ENCODE peak calls at places on chromosomes 3 and 15, in eight cellular contexts. A is mucosa of descending colon, W is WTC11, Q is astrocyte, D is breast epithelium, E is thoracic aorta, G is lower lobe of right lung, F is prostate gland. Y is an unnamed sample.
A peak's percentile ranks its signal among the peaks of the same experiment; 100 is the strongest.

GRCh38 chr3:184156522-184156955 is 1.4 kb downstream of the DVL3 start:
- DNase-seq in A (peak; percentile 63), W (peak; percentile 58), Q (peak; percentile 36), D (no peak), E (no peak), G (no peak), F (peak; percentile 23), Y (no peak)

GRCh38 chr3:49656541-49657112 is 17.5 kb upstream of the APEH start:
- DNase-seq in A (no peak), W (no peak), Q (no peak), D (no peak), E (no peak), G (no peak), F (no peak), Y (no peak)

GRCh38 chr3:182629521-182629920 is 163.8 kb upstream of the ATP11B start:
- DNase-seq in A (no peak), W (no peak), Q (no peak), D (no peak), E (no peak), G (no peak), F (no peak), Y (no peak)

GRCh38 chr15:98515186-98515585 is 133.2 kb upstream of the IGF1R start:
- DNase-seq in A (no peak), W (no peak), Q (no peak), D (no peak), E (no peak), G (no peak), F (no peak), Y (no peak)

GRCh38 chr3:30310251-30310954 is 296.0 kb upstream of the TGFBR2 start:
- DNase-seq in A (no peak), W (no peak), Q (no peak), D (no peak), E (no peak), G (no peak), F (peak; percentile 48), Y (no peak)

GRCh38 chr3:46503194-46503924 is 5.6 kb downstream of the RTP3 start:
- DNase-seq in A (no peak), W (no peak), Q (no peak), D (no peak), E (no peak), G (no peak), F (no peak), Y (no peak)

GRCh38 chr15:50979041-50979440 is 70.6 kb downstream of the AP4E1 start:
- DNase-seq in A (no peak), W (no peak), Q (peak; percentile 79), D (no peak), E (no peak), G (no peak), F (no peak), Y (no peak)

GRCh38 chr3:144350125-144350524 is 378.5 kb downstream of the DIPK2A start:
- DNase-seq in A (no peak), W (no peak), Q (no peak), D (no peak), E (no peak), G (no peak), F (no peak), Y (no peak)

GRCh38 chr3:106629215-106629832 is 747.9 kb upstream of the CCDC54 start:
- DNase-seq in A (no peak), W (no peak), Q (no peak), D (no peak), E (no peak), G (no peak), F (no peak), Y (peak; percentile 18)

GRCh38 chr3:128082545-128082944 is 30.3 kb downstream of the SEC61A1 start:
- DNase-seq in A (no peak), W (no peak), Q (no peak), D (no peak), E (no peak), G (no peak), F (no peak), Y (no peak)

GRCh38 chr3:62553811-62554210 is 180.5 kb upstream of the FEZF2 start:
- DNase-seq in A (no peak), W (no peak), Q (peak; percentile 8), D (no peak), E (no peak), G (no peak), F (no peak), Y (no peak)

GRCh38 chr3:99720985-99721632 is 82.7 kb downstream of the COL8A1 start:
- DNase-seq in A (no peak), W (no peak), Q (peak; percentile 42), D (no peak), E (no peak), G (peak; percentile 57), F (no peak), Y (no peak)

GRCh38 chr3:17079933-17080332 is 195.2 kb downstream of the PLCL2 start:
- DNase-seq in A (no peak), W (no peak), Q (no peak), D (no peak), E (no peak), G (no peak), F (no peak), Y (no peak)

GRCh38 chr15:89334510-89335288 is at the start of gene POLG:
- DNase-seq in A (peak; percentile 99), W (peak; percentile 99), Q (peak; percentile 98), D (peak; percentile 99), E (peak; percentile 93), G (peak; percentile 98), F (peak; percentile 98), Y (peak; percentile 100)

GRCh38 chr15:89330881-89331595 is 3.6 kb downstream of the POLG start:
- DNase-seq in A (no peak), W (no peak), Q (no peak), D (no peak), E (no peak), G (no peak), F (no peak), Y (no peak)

GRCh38 chr15:89333959-89334509 is 590 bp downstream of the POLG start:
- DNase-seq in A (no peak), W (no peak), Q (no peak), D (no peak), E (no peak), G (no peak), F (peak; percentile 20), Y (no peak)

GRCh38 chr15:89333011-89333860 is 1.4 kb downstream of the POLG start:
- DNase-seq in A (no peak), W (peak; percentile 38), Q (no peak), D (no peak), E (no peak), G (no peak), F (no peak), Y (peak; percentile 32)

GRCh38 chr15:89332446-89332845 is 2.2 kb downstream of the POLG start:
- DNase-seq in A (no peak), W (peak; percentile 35), Q (no peak), D (no peak), E (no peak), G (no peak), F (no peak), Y (no peak)
- TF ChIP-seq CTCF in A (no peak), W (peak; percentile 41), Q (no peak), D (no peak), E (peak; percentile 25), G (no peak), F (no peak), Y (peak; percentile 57)

DNA sequence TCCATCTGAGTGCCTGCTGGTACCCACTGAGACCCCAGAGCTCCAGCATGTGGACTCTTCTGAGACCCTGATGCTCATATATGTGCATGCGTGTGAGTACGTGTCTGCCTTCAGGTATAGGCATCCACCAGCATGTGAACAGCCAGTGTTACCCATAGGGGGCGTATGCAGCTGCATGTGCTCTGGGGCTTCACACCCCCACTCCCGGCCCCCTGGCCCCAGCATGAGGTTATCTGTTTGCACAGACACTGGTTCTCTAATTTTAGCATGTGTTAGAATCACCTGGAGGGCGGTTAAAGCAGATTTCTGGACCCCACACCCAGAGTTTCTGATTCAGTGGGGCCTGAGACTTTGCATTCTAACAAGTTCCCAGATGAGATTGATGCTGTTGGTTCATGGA is 824 bp upstream of the CILP start:
- DNase-seq in A (no peak), W (peak; percentile 69), Q (no peak), D (no peak), E (no peak), G (no peak), F (no peak), Y (peak; percentile 24)
- TF ChIP-seq CTCF in A (no peak), W (peak; percentile 83), Q (peak; percentile 32), D (no peak), E (no peak), G (peak; percentile 38), F (no peak), Y (peak; percentile 78)

GRCh38 chr3:9778518-9779129 is 8.9 kb upstream of the CAMK1 start:
- DNase-seq in A (no peak), W (no peak), Q (no peak), D (no peak), E (no peak), G (no peak), F (no peak), Y (no peak)
- TF ChIP-seq CTCF in A (no peak), W (no peak), Q (no peak), D (no peak), E (no peak), G (no peak), F (no peak), Y (no peak)

DNA sequence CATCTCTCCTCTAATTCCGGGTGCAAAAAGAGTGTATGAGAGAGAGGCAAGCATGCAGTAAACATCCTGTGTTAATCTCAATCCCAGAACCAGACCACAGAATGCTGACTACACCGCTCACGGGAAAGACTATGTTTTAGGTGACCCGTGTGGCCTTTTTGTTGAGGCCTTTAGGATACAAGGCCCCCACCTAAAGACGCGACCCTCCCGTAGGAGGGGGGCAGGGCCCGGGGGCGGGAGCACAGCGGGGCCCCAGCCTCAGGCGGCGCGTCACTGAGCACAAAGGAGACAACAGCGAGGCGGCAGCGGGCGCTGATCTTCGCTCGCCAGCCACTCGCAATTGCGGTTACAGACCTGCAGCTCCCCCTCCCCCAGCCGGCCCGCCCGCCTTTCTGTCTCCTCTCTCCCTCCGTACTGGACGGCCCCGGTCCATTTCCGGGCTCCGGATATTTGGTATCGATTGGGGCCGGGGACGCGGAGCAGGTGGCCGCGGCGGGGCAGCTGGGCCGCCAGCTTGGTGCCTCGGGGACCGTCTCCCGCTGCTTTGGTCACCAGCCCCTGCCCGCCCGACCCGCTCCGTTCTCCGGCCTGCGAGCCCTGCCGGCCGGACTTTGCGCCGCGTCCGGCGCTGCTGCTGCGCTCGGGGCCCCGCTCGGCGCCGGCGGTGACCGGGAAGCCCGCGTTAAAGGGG is at the start of gene CCDC50:
- DNase-seq in A (peak; percentile 93), W (peak; percentile 82), Q (peak; percentile 67), D (peak; percentile 90), E (peak; percentile 52), G (peak; percentile 91), F (peak; percentile 82), Y (peak; percentile 86)
- TF ChIP-seq CTCF in A (no peak), W (no peak), Q (no peak), D (no peak), E (no peak), G (no peak), F (no peak), Y (no peak)

Y was measured in GM06990.